ENCODE peak calls at places on chromosome 12, in seven cellular contexts. S is fibroblast of lung, E is PC-3, J is HCT116, T is esophagus squamous epithelium, R is psoas muscle, K is heart left ventricle. Y is an unnamed sample. For H3K27me3, the result is how much of the 10 kb centered on the place peaks cover.

GRCh38 chr12:52198454-52199215 is 6.8 kb upstream of the KRT80 start:
- DNase-seq in S (no peak), E (no peak), J (no peak), T (no peak), R (peak), K (peak), Y (no peak)

GRCh38 chr12:23540572-23540971 is 408.9 kb downstream of the SOX5 start:
- DNase-seq in S (no peak), E (no peak), J (no peak), T (no peak), R (no peak), K (no peak), Y (no peak)

GRCh38 chr12:26833692-26834168 is 736 bp upstream of the ITPR2 start:
- DNase-seq in S (peak), E (peak), J (no peak), T (no peak), R (no peak), K (no peak), Y (no peak)

GRCh38 chr12:113880337-113880736 is 85.8 kb downstream of the RBM19 start:
- DNase-seq in S (no peak), E (no peak), J (no peak), T (no peak), R (no peak), K (no peak), Y (no peak)

GRCh38 chr12:76464636-76465166 is 94.9 kb downstream of the OSBPL8 start:
- DNase-seq in S (peak), E (no peak), J (no peak), T (no peak), R (no peak), K (no peak), Y (no peak)

GRCh38 chr12:123056053-123056452 is 75.6 kb downstream of the ARL6IP4 start:
- DNase-seq in S (peak), E (no peak), J (peak), T (no peak), R (peak), K (peak), Y (no peak)

GRCh38 chr12:52121848-52122838 is 42.6 kb downstream of the SMIM41 start:
- DNase-seq in S (peak), E (peak), J (no peak), T (no peak), R (peak), K (peak), Y (peak)

GRCh38 chr12:76670776-76671175 is 93.1 kb upstream of the ZDHHC17 start:
- DNase-seq in S (peak), E (peak), J (no peak), T (no peak), R (no peak), K (no peak), Y (peak)

DNA sequence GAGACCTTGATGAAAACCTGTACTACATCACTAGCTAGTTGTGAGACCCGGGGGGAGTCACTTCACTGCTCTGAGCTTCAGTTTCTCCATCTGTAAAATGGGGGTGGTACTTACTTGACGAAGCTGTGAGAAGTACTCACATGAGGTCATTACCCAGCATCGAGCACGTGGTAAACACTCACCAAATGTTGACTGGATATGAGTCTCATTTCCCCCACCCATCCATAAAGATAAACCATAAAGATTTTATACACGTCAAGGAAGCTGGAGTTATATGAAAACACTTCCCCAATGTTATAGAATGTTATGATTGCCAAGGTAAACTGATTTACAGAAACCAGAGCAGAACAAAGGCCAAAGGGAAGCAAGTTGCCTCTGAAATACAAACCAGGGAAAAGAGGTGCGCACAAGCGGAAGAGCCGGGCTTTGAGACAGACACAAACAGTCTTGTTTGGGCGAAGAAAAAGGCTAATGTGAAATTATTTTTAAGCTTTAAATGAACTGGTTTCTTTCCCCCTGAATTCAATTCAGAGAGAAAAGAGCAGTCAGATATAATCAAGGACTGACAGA is 536.8 kb downstream of the MED13L start:
- DNase-seq in S (no peak), E (no peak), J (no peak), T (no peak), R (no peak), K (no peak), Y (no peak)
- H3K27me3 ChIP-seq in S (under half), E (under half), J (under half), T (under half), R (under half), K (under half), Y (under half)

GRCh38 chr12:54360717-54361456 is 3.4 kb downstream of the GPR84 start:
- DNase-seq in S (peak), E (peak), J (peak), T (no peak), R (peak), K (peak), Y (no peak)
- H3K27ac ChIP-seq in S (no peak), E (peak), J (peak), T (no peak), R (no peak), K (no peak), Y (no peak)

GRCh38 chr12:88922816-88923215 is 342.5 kb upstream of the KITLG start:
- DNase-seq in S (peak), E (no peak), J (no peak), T (no peak), R (no peak), K (no peak), Y (peak)

GRCh38 chr12:88925370-88925915 is 345.2 kb upstream of the KITLG start:
- DNase-seq in S (peak), E (peak), J (no peak), T (no peak), R (no peak), K (no peak), Y (no peak)

GRCh38 chr12:88924162-88924561 is 343.9 kb upstream of the KITLG start:
- DNase-seq in S (no peak), E (peak), J (no peak), T (no peak), R (no peak), K (no peak), Y (no peak)

GRCh38 chr12:88921890-88922532 is 341.7 kb upstream of the KITLG start:
- DNase-seq in S (no peak), E (no peak), J (no peak), T (no peak), R (no peak), K (no peak), Y (no peak)

DNA sequence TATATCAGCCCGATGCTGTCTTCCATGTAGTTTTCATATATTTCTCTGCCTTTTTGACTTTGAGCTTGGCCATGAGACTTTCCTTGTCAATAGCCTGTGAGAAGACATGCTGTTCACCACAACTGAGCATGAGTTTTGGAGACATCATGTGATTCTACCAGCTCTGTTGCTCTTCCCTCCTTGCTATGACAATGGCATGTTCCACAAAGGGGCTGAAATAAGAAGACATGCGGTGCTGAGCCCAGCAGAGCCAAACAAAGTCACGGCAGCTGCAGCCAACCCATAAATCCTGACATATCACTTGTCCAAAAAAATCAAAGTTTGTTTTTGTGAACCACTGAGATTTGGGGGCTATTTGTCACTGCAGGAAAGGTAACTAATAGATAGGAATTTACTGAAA is 343.4 kb upstream of the KITLG start:
- DNase-seq in S (no peak), E (no peak), J (no peak), T (no peak), R (no peak), K (no peak), Y (no peak)
- TF ChIP-seq CTCF in S (no peak), E (no peak), J (no peak), T (no peak), R (no peak), K (no peak), Y (no peak)

DNA sequence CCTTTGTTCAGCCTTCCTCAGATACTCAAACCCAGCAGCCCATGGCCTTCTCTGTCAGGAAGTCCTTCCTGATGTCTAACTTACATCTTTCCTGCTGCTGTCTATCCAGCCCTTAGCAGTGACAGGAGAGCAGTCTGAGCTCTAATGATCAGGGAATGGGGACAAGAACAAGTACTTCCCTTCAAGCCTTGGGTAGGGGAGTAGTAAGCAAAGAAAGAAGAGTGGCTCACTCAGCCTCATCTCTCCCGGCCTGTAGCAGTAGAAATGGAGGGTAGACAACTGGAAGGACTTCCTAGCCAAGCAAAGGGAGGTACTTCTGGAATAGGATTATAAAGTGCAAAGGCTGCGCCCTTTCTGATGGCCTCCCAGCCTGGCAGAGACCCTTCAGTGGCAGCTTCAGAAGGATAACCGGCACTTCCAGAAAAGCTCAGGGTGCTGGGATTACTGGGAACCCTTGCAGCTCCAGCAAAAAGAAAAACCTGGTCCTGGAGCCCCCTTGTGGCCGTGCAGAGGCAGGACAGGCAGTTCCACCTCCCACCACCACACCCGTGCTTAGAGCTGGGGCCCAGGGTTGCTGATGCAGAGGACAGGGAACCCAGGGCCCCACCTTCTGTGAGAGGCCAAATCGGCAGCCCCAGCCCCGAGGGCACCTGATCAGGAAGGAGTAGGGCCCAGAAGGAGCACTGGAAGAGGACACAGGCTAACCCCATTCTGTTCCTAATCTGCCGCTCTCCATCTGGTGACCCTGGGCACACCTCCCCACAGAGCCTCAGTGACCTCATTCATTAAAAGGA is 12.4 kb upstream of the SMUG1 start:
- DNase-seq in S (peak), E (peak), J (peak), T (no peak), R (peak), K (peak), Y (peak)
- H3K27me3 ChIP-seq in S (under half), E (under half), J (under half), T (under half), R (under half), K (under half), Y (under half)

DNA sequence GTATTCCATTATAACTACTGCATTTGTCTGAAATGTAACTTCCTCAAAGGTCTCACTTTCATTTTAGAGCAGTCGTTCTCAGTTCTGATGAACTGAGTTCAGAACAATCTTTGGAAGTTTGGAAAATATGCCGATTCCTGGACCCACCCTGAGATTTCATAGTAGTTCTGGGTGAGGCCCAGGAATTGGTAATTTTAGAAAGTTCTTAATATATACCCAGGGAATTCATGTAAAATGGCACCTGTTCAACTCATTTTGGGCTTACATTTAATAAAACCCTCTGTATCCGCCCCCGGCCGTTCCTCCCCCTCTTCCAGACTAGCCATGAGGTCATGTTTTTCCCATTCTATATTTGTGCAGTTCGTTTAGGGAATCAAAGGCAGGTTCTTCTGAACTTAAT is 5.9 kb downstream of the GSG1 start:
- DNase-seq in S (no peak), E (peak), J (no peak), T (no peak), R (no peak), K (no peak), Y (no peak)
- H3K27ac ChIP-seq in S (peak), E (peak), J (peak), T (peak), R (peak), K (peak), Y (peak)

Y was measured in foreskin keratinocyte.